ENCODE peak calls at places on chromosomes 12 and 14, in five cellular contexts. S is GM23338, Q is Karpas-422, G is IMR-90, L is mammary epithelial cell. V is an unnamed sample.

GRCh38 chr14:90615444-90616095 is 200.7 kb downstream of the TTC7B start:
- DNase-seq in S (no peak), G (no peak), Q (no peak), L (no peak), V (no peak)

GRCh38 chr14:94612174-94612573 is at the start of gene SERPINA3:
- DNase-seq in G (peak; percentile 7), Q (no peak), S (no peak), L (peak; percentile 26), V (peak; percentile 91)

GRCh38 chr12:76915381-76916169 is 36.8 kb upstream of the CSRP2 start:
- DNase-seq in G (no peak), Q (no peak), S (no peak), L (no peak), V (no peak)

GRCh38 chr14:73255693-73256225 is 18.5 kb downstream of the PAPLN start:
- DNase-seq in L (no peak), S (no peak), Q (no peak), G (no peak), V (no peak)

GRCh38 chr12:38823743-38824142 is 81.6 kb downstream of the CPNE8 start:
- DNase-seq in G (no peak), Q (no peak), S (no peak), L (peak; percentile 1), V (no peak)

GRCh38 chr12:56337753-56338221 is 897 bp upstream of the IL23A start:
- DNase-seq in G (no peak), L (no peak), Q (no peak), S (no peak), V (no peak)

GRCh38 chr12:91023326-91024004 is 18.7 kb upstream of the EPYC start:
- DNase-seq in L (peak; percentile 62), Q (no peak), G (peak; percentile 90), S (no peak), V (no peak)

GRCh38 chr12:122837306-122838265 is 2.3 kb downstream of the HIP1R start:
- DNase-seq in Q (no peak), G (no peak), S (no peak), L (no peak), V (peak; percentile 57)

GRCh38 chr12:69851976-69852375 is 26.9 kb downstream of the MYRFL start:
- DNase-seq in L (peak; percentile 15), S (no peak), G (no peak), Q (no peak), V (no peak)

GRCh38 chr12:663293-663871 is at the start of gene NINJ2:
- DNase-seq in Q (no peak), G (no peak), S (no peak), L (no peak), V (no peak)

GRCh38 chr14:22689186-22689585 is 45.0 kb upstream of the OR6J1 start:
- DNase-seq in L (peak; percentile 96), S (no peak), G (peak; percentile 92), Q (no peak), V (peak; percentile 91)

GRCh38 chr12:109293106-109293505 is 16.0 kb downstream of the FOXN4 start:
- DNase-seq in L (no peak), S (no peak), G (no peak), Q (no peak), V (no peak)

GRCh38 chr14:89293349-89293916 is 123.6 kb downstream of the FOXN3 start:
- DNase-seq in Q (no peak), L (no peak), S (peak; percentile 88), G (no peak), V (no peak)

GRCh38 chr12:80268924-80269749 is 169.8 kb downstream of the OTOGL start:
- DNase-seq in S (no peak), L (peak; percentile 88), Q (no peak), G (peak; percentile 93), V (no peak)

GRCh38 chr12:111085100-111085499 is 164.7 kb upstream of the MYL2 start:
- DNase-seq in L (no peak), Q (no peak), G (no peak), S (peak; percentile 63), V (no peak)

GRCh38 chr12:53624453-53624852 is 1.7 kb downstream of the ATF7 start:
- DNase-seq in G (peak; percentile 54), L (no peak), S (no peak), Q (peak; percentile 59), V (no peak)

GRCh38 chr12:49334681-49335080 is 2.3 kb downstream of the C1QL4 start:
- DNase-seq in G (no peak), S (no peak), Q (peak; percentile 33), L (no peak), V (no peak)

GRCh38 chr12:10182662-10183061 is 3.8 kb downstream of the TMEM52B start:
- DNase-seq in Q (no peak), S (no peak), L (peak; percentile 86), G (peak; percentile 92), V (no peak)

GRCh38 chr14:103343164-103343879 is 9.3 kb downstream of the EIF5 start:
- DNase-seq in S (no peak), G (no peak), L (no peak), Q (no peak), V (no peak)

GRCh38 chr14:95460647-95461478 is 55.6 kb downstream of the SYNE3 start:
- DNase-seq in S (peak; percentile 24), L (no peak), G (peak; percentile 79), Q (no peak), V (no peak)

GRCh38 chr12:104357431-104357952 is 54.0 kb downstream of the EID3 start:
- DNase-seq in G (peak; percentile 80), Q (no peak), L (no peak), S (no peak), V (no peak)

GRCh38 chr14:98161366-98161765 is 1110.6 kb downstream of the BCL11B start:
- DNase-seq in G (no peak), S (no peak), Q (no peak), L (peak; percentile 26), V (no peak)

GRCh38 chr12:8449293-8449944 is 6.3 kb upstream of the CLEC6A start:
- DNase-seq in S (peak; percentile 45), L (no peak), Q (no peak), G (no peak), V (no peak)

GRCh38 chr12:109532721-109533486 is 40.4 kb downstream of the MMAB start:
- DNase-seq in G (no peak), Q (no peak), L (no peak), S (no peak), V (no peak)

GRCh38 chr12:6938353-6939186 is 5.0 kb upstream of the RNU7-1 start:
- DNase-seq in Q (no peak), L (no peak), G (no peak), S (no peak), V (no peak)

GRCh38 chr12:53124352-53124723 is 21.1 kb downstream of the SOAT2 start:
- DNase-seq in Q (no peak), L (no peak), G (no peak), S (no peak), V (no peak)

GRCh38 chr14:86739761-86740160 is 1209.8 kb downstream of the FLRT2 start:
- DNase-seq in S (no peak), L (peak; percentile 78), Q (no peak), G (no peak), V (peak; percentile 7)

GRCh38 chr14:51424569-51425251 is 184.7 kb downstream of the TMX1 start:
- DNase-seq in G (peak; percentile 53), Q (peak; percentile 32), L (no peak), S (peak; percentile 37), V (no peak)

GRCh38 chr14:32576088-32576795 is 247.1 kb downstream of the AKAP6 start:
- DNase-seq in Q (peak; percentile 86), L (peak; percentile 21), G (peak; percentile 59), S (peak; percentile 68), V (peak; percentile 73)

GRCh38 chr12:92796650-92797049 is 93.9 kb downstream of the PLEKHG7 start:
- DNase-seq in L (peak; percentile 8), Q (no peak), S (no peak), G (peak; percentile 73), V (no peak)

GRCh38 chr12:131592972-131593371 is 117.9 kb upstream of the SFSWAP start:
- DNase-seq in Q (no peak), L (no peak), G (no peak), S (no peak), V (no peak)

GRCh38 chr12:111066744-111067437 is 146.5 kb upstream of the MYL2 start:
- DNase-seq in G (no peak), L (no peak), Q (peak; percentile 67), S (peak; percentile 34), V (no peak)

GRCh38 chr12:11580125-11580751 is 69.2 kb upstream of the ETV6 start:
- DNase-seq in S (no peak), Q (no peak), L (peak; percentile 99), G (peak; percentile 82), V (no peak)

GRCh38 chr14:99952039-99952438 is 113.2 kb upstream of the EVL start:
- DNase-seq in Q (no peak), S (no peak), L (no peak), G (no peak), V (no peak)

GRCh38 chr14:99950191-99950590 is 115.0 kb upstream of the EVL start:
- DNase-seq in S (no peak), L (no peak), Q (no peak), G (no peak), V (no peak)

GRCh38 chr14:99952453-99952852 is 112.8 kb upstream of the EVL start:
- DNase-seq in S (no peak), G (no peak), Q (no peak), L (no peak), V (no peak)

GRCh38 chr14:99947695-99948094 is 117.5 kb upstream of the EVL start:
- DNase-seq in Q (no peak), S (no peak), L (no peak), G (no peak), V (peak; percentile 15)

DNA sequence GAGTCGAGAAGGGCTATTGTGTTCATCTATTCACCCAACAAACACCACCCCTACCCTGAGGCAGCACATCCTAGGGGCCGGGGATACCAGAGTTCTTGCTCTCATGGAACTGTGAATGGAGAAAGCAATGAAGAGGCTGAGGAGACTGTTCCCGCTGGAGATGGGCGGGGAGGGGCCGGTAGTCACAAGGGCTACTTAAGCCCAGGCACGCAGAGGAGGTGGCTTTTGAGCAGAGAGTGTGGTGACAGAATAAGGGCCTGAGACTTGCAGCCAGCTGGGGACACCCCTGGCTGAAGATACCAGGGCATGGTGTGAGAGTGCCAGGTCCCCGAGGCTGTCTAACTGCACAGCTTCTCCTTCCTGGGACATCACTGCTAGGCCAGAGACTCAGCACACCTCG is 114.1 kb upstream of the EVL start:
- DNase-seq in L (no peak), Q (no peak), S (no peak), G (no peak), V (no peak)
- H2AFZ ChIP-seq in L (no peak overlapping the region), Q (no peak overlapping the region), S (no peak overlapping the region), G (no peak overlapping the region), V (no peak overlapping the region)

GRCh38 chr12:14554281-14555008 is 13.2 kb downstream of the PLBD1 start:
- DNase-seq in S (no peak), G (no peak), Q (no peak), L (peak; percentile 16), V (no peak)
- H2AFZ ChIP-seq in S (peak overlapping the region; percentile 78), G (no peak overlapping the region), Q (no peak overlapping the region), L (no peak overlapping the region), V (no peak overlapping the region)

GRCh38 chr12:113884392-113884791 is 81.7 kb downstream of the RBM19 start:
- DNase-seq in L (no peak), G (no peak), Q (no peak), S (no peak), V (no peak)
- H2AFZ ChIP-seq in L (no peak overlapping the region), G (no peak overlapping the region), Q (no peak overlapping the region), S (no peak overlapping the region), V (no peak overlapping the region)

DNA sequence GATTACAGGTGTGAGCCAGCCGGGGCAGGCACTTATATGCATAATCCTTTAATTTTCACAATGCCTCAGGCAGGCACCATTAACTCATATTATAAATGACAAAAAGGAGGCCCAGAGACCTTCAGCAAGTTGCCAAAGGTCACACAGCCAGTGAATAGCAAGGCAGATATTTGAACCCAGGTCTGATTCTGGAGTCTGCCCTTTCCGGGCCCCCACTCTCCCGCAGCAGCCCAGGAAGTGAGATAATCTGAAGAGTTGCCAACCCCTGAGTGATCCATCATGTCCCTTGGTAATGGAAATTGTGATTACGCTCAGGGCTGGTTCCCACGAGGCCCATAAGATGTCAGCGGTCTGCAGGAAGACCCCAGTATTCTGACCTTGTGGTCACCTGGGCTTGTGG is 95.3 kb upstream of the MED13L start:
- DNase-seq in G (no peak), L (no peak), S (no peak), Q (no peak), V (no peak)
- H2AFZ ChIP-seq in G (no peak overlapping the region), L (no peak overlapping the region), S (no peak overlapping the region), Q (no peak overlapping the region), V (no peak overlapping the region)